ENCODE peak calls at places on chromosomes 5 and 9, in seven cellular contexts. One of them, this sample, is unnamed.

GRCh38 chr5:142929602-142930001 is 159.4 kb downstream of the ARHGAP26 start:
- DNase-seq in neuronal stem cell: no peak
- DNase-seq in glutamatergic neuron: no peak
- DNase-seq in GM18507: no peak
- DNase-seq in activated CD8-positive, alpha-beta T cell treated with anti-CD3 and anti-CD28 coated beads for 36 hours: peak; percentile 18
- DNase-seq in H7: no peak
- DNase-seq in ELF-1: no peak
- DNase-seq in this sample: no peak

GRCh38 chr5:61379677-61380076 is 47.6 kb downstream of the ZSWIM6 start:
- DNase-seq in H7: peak; percentile 34
- DNase-seq in glutamatergic neuron: no peak
- DNase-seq in ELF-1: no peak
- DNase-seq in activated CD8-positive, alpha-beta T cell treated with anti-CD3 and anti-CD28 coated beads for 36 hours: no peak
- DNase-seq in neuronal stem cell: no peak
- DNase-seq in GM18507: no peak
- DNase-seq in this sample: no peak

GRCh38 chr5:68533051-68533450 is 317.5 kb downstream of the PIK3R1 start:
- DNase-seq in H7: no peak
- DNase-seq in activated CD8-positive, alpha-beta T cell treated with anti-CD3 and anti-CD28 coated beads for 36 hours: no peak
- DNase-seq in neuronal stem cell: no peak
- DNase-seq in GM18507: no peak
- DNase-seq in glutamatergic neuron: no peak
- DNase-seq in ELF-1: no peak
- DNase-seq in this sample: no peak

GRCh38 chr9:114390952-114391351 is 3.2 kb upstream of the AKNA start:
- DNase-seq in GM18507: no peak
- DNase-seq in glutamatergic neuron: no peak
- DNase-seq in activated CD8-positive, alpha-beta T cell treated with anti-CD3 and anti-CD28 coated beads for 36 hours: no peak
- DNase-seq in H7: no peak
- DNase-seq in neuronal stem cell: no peak
- DNase-seq in ELF-1: no peak
- DNase-seq in this sample: no peak

GRCh38 chr5:75040973-75041372 is 11.4 kb downstream of the GCNT4 start:
- DNase-seq in glutamatergic neuron: no peak
- DNase-seq in H7: no peak
- DNase-seq in GM18507: no peak
- DNase-seq in ELF-1: no peak
- DNase-seq in activated CD8-positive, alpha-beta T cell treated with anti-CD3 and anti-CD28 coated beads for 36 hours: no peak
- DNase-seq in neuronal stem cell: no peak
- DNase-seq in this sample: no peak

GRCh38 chr9:138022756-138023393 is 145.3 kb downstream of the CACNA1B start:
- DNase-seq in H7: peak; percentile 67
- DNase-seq in glutamatergic neuron: peak; percentile 80
- DNase-seq in ELF-1: peak; percentile 35
- DNase-seq in neuronal stem cell: no peak
- DNase-seq in GM18507: no peak
- DNase-seq in activated CD8-positive, alpha-beta T cell treated with anti-CD3 and anti-CD28 coated beads for 36 hours: no peak
- DNase-seq in this sample: no peak

GRCh38 chr5:110956913-110957813 is 114.3 kb upstream of the TSLP start:
- DNase-seq in GM18507: no peak
- DNase-seq in neuronal stem cell: no peak
- DNase-seq in H7: no peak
- DNase-seq in ELF-1: no peak
- DNase-seq in glutamatergic neuron: no peak
- DNase-seq in activated CD8-positive, alpha-beta T cell treated with anti-CD3 and anti-CD28 coated beads for 36 hours: no peak
- DNase-seq in this sample: no peak

GRCh38 chr5:93240228-93240834 is 340.7 kb downstream of the NR2F1-AS1 start:
- DNase-seq in GM18507: no peak
- DNase-seq in H7: no peak
- DNase-seq in glutamatergic neuron: no peak
- DNase-seq in neuronal stem cell: no peak
- DNase-seq in ELF-1: no peak
- DNase-seq in activated CD8-positive, alpha-beta T cell treated with anti-CD3 and anti-CD28 coated beads for 36 hours: no peak
- DNase-seq in this sample: no peak

GRCh38 chr9:136316271-136316751 is 11.0 kb upstream of the GPSM1 start:
- DNase-seq in activated CD8-positive, alpha-beta T cell treated with anti-CD3 and anti-CD28 coated beads for 36 hours: peak; percentile 36
- DNase-seq in glutamatergic neuron: no peak
- DNase-seq in H7: no peak
- DNase-seq in neuronal stem cell: no peak
- DNase-seq in ELF-1: no peak
- DNase-seq in GM18507: no peak
- DNase-seq in this sample: no peak

GRCh38 chr5:65823820-65824445 is 101.9 kb downstream of the NLN start:
- DNase-seq in GM18507: no peak
- DNase-seq in activated CD8-positive, alpha-beta T cell treated with anti-CD3 and anti-CD28 coated beads for 36 hours: no peak
- DNase-seq in ELF-1: no peak
- DNase-seq in H7: no peak
- DNase-seq in neuronal stem cell: no peak
- DNase-seq in glutamatergic neuron: no peak
- DNase-seq in this sample: no peak

GRCh38 chr5:78591227-78591626 is 57.3 kb downstream of the LHFPL2 start:
- DNase-seq in ELF-1: no peak
- DNase-seq in neuronal stem cell: no peak
- DNase-seq in glutamatergic neuron: no peak
- DNase-seq in H7: no peak
- DNase-seq in GM18507: no peak
- DNase-seq in activated CD8-positive, alpha-beta T cell treated with anti-CD3 and anti-CD28 coated beads for 36 hours: no peak
- DNase-seq in this sample: no peak

GRCh38 chr5:1054018-1054798 is 45.6 kb downstream of the NKD2 start:
- DNase-seq in ELF-1: no peak
- DNase-seq in glutamatergic neuron: peak; percentile 18
- DNase-seq in neuronal stem cell: no peak
- DNase-seq in GM18507: no peak
- DNase-seq in H7: peak; percentile 64
- DNase-seq in activated CD8-positive, alpha-beta T cell treated with anti-CD3 and anti-CD28 coated beads for 36 hours: no peak
- DNase-seq in this sample: no peak

This sample was measured in germinal center.